ENCODE peak calls at places on chromosome 6, in five cellular contexts. C is right cardiac atrium; H is stomach; P is CD8-positive, alpha-beta T cell; O is SJCRH30. Z is an unnamed sample.

GRCh38 chr6:3208096-3208774 is 19.2 kb downstream of the TUBB2B start:
- DNase-seq in C (peak), H (no peak), P (no peak), O (no peak), Z (peak)

GRCh38 chr6:49202923-49203322 is 260.1 kb downstream of the MMUT start:
- DNase-seq in C (no peak), H (no peak), P (no peak), O (no peak), Z (no peak)

GRCh38 chr6:98904096-98904495 is 43.6 kb downstream of the FBXL4 start:
- DNase-seq in C (no peak), H (no peak), P (no peak), O (no peak), Z (no peak)

GRCh38 chr6:113736978-113737377 is 120.2 kb upstream of the MARCKS start:
- DNase-seq in C (no peak), H (no peak), P (no peak), O (no peak), Z (no peak)

GRCh38 chr6:27161603-27161945 is 85.9 kb upstream of the PRSS16 start:
- DNase-seq in C (no peak), H (no peak), P (no peak), O (no peak), Z (no peak)

GRCh38 chr6:165249808-165250207 is 59.6 kb downstream of the C6orf118 start:
- DNase-seq in C (no peak), H (no peak), P (no peak), O (no peak), Z (no peak)

GRCh38 chr6:137473651-137474050 is 20.5 kb downstream of the OLIG3 start:
- DNase-seq in C (no peak), H (no peak), P (no peak), O (no peak), Z (no peak)

GRCh38 chr6:32369678-32370077 is 2.0 kb downstream of the TSBP1 start:
- DNase-seq in C (no peak), H (no peak), P (no peak), O (no peak), Z (peak)

GRCh38 chr6:73521351-73522254 is 771 bp upstream of the EEF1A1 start:
- DNase-seq in C (peak), H (no peak), P (no peak), O (no peak), Z (peak)

GRCh38 chr6:88920777-88921728 is 42.4 kb downstream of the RNGTT start:
- DNase-seq in C (no peak), H (no peak), P (no peak), O (no peak), Z (no peak)

GRCh38 chr6:157811476-157812173 is 11.4 kb upstream of the SNX9 start:
- DNase-seq in C (no peak), H (no peak), P (no peak), O (no peak), Z (peak)

GRCh38 chr6:135667694-135668455 is 170.3 kb upstream of the AHI1 start:
- DNase-seq in C (peak), H (no peak), P (no peak), O (peak), Z (peak)

GRCh38 chr6:166258854-166259276 is 49.3 kb downstream of the PRR18 start:
- DNase-seq in C (no peak), H (no peak), P (no peak), O (no peak), Z (peak)

GRCh38 chr6:134168580-134169223 is 116.3 kb upstream of the SLC2A12 start:
- DNase-seq in C (no peak), H (no peak), P (no peak), O (no peak), Z (peak)
- H3K4me3 ChIP-seq in C (no peak), H (no peak), P (no peak), O (no peak), Z (no peak)

GRCh38 chr6:155378284-155378683 is 64.0 kb upstream of the TFB1M start:
- DNase-seq in C (no peak), H (no peak), P (no peak), O (no peak), Z (no peak)
- H3K4me3 ChIP-seq in C (no peak), H (no peak), P (no peak), O (no peak), Z (no peak)

DNA sequence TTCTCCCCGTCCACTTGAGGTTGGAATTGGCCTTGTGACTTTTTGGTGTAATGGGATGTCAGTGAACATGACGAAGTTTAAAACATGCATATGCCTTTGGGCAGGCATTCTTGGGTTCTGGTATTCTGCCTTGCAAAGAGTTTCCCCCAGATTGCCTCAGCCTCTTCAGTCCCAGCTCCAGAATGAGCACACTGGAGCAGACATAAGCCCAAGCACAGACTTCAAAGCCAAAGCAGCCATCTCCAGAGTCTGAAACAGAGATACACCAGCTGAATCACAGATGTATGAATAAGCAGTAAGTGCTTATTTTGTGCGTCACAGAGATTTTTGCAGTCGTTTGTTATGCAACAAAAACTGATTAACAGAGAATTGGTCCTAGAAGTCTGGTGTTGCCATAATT is 546.0 kb downstream of the FRK start:
- DNase-seq in C (no peak), H (no peak), P (no peak), O (no peak), Z (peak)
- H3K4me3 ChIP-seq in C (no peak), H (no peak), P (no peak), O (no peak), Z (no peak)

DNA sequence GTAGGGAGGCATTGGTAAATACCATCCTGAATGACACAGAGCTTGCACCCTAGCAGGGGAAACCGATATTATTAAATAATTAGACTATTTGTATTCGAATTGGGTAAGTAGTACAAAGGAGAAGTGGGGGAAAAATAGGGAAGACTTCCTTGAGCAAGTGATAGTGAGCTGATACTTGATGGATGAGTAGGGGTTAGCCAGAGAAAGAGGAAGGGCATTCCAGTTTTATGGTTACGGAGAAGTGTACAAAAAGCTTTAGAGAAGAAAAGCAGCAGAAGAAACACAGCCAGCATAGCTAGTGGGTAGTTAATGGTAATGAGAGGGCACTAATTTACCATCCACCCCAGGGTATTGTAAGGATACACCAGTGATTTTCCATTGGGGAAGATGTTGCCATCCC is 1.6 kb downstream of the RIOK1 start:
- DNase-seq in C (no peak), H (no peak), P (no peak), O (no peak), Z (no peak)
- H3K4me3 ChIP-seq in C (no peak), H (no peak), P (no peak), O (no peak), Z (no peak)

GRCh38 chr6:26016326-26017275 is 54.0 kb downstream of the TRIM38 start:
- DNase-seq in C (peak), H (no peak), P (no peak), O (no peak), Z (peak)
- H3K4me3 ChIP-seq in C (peak), H (peak), P (peak), O (no peak), Z (peak)

DNA sequence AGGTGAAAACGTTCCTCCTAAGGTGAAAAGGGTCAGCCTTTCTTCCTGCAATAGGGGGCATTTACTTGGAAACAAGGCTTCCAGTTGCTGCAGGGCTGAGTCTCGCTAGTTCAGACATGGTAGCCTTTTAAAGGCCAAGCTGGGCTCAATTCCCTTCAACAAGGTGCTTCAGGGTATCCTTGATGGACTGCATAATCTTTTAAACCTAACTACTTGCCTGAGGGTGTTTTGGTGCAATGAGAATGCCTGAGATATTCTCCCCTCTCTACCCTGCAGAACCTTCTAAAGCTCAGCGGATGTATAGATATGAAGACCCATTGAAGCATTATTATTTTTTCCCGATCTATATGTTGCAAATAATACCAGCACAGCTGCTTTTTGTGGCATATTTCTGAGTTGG is 416.1 kb downstream of the QKI start:
- DNase-seq in C (no peak), H (no peak), P (no peak), O (no peak), Z (no peak)
- H3K4me3 ChIP-seq in C (no peak), H (no peak), P (no peak), O (no peak), Z (no peak)

GRCh38 chr6:41561386-41561785 is 15.2 kb downstream of the FOXP4 start:
- DNase-seq in C (no peak), H (no peak), P (no peak), O (no peak), Z (no peak)

GRCh38 chr6:41560440-41561192 is 14.4 kb downstream of the FOXP4 start:
- DNase-seq in C (peak), H (peak), P (peak), O (no peak), Z (peak)

GRCh38 chr6:41561931-41562632 is 15.9 kb downstream of the FOXP4 start:
- DNase-seq in C (no peak), H (no peak), P (no peak), O (no peak), Z (no peak)

GRCh38 chr6:41558033-41558807 is 12.0 kb downstream of the FOXP4 start:
- DNase-seq in C (no peak), H (no peak), P (no peak), O (no peak), Z (no peak)

DNA sequence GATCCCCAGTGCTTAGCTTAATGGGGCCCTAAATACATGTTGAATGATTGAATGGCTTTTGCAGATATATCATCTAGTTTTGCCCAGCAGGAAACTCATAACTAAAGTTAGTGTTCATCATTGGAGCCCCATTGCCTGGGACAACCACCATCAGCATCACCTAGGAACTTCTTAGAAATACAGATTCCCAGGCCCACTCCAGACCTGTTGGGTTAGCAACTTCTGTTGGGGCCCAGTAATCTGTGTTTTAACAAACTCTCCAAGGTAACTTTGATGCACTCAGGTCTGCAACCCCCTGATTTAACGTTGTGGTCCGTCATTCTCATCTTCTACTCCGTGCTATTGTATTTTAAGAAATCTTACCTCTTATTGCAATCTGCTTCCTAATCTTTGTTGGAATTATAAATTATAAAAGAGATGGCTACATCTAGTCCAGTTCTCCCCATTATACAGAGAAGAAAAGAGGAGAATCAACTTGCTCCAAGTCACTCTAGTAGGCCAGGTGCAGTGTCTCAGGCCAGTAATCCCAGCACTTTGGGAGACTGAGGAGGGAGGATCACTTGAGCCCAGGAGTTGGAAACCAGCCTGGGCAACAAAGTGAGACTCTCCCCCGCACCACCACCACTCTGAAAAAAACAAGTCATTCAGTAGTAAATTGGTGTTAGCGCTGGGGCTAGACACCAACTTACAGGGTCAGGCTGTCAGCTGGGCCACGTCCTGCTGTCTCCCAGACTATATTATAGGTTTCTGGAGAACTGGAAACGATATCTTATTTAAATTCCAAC is 13.7 kb downstream of the FOXP4 start:
- DNase-seq in C (no peak), H (no peak), P (no peak), O (no peak), Z (no peak)
- H3K4me3 ChIP-seq in C (peak), H (peak), P (peak), O (no peak), Z (peak)

GRCh38 chr6:168100803-168101095 is 21.7 kb upstream of the FRMD1 start:
- DNase-seq in C (no peak), H (no peak), P (no peak), O (no peak), Z (no peak)
- H3K4me3 ChIP-seq in C (no peak), H (no peak), P (no peak), O (no peak), Z (no peak)